ENCODE peak calls at places on chromosomes 11 and 22, in ten cellular contexts. A is AG04449; B is neuronal stem cell; Y is BJ; H is NCI-H460; I is amniotic stem cell; S is AG04450; W is thoracic aorta; D is activated T-cell treated with anti-CD3 and anti-CD28 coated beads, Interleukin-2, amount 50 U/mL, for 48 hours; K is SW 1271. E is an unnamed sample.

GRCh38 chr22:46586531-46587011 is 33.6 kb upstream of the GRAMD4 start:
- DNase-seq in I (no peak), S (no peak), D (no peak), H (no peak), B (no peak), A (no peak), Y (no peak), W (no peak), K (no peak), E (no peak)

GRCh38 chr22:27857441-27857840 is 55.9 kb upstream of the MN1 start:
- DNase-seq in W (no peak), D (no peak), B (no peak), K (no peak), H (no peak), S (no peak), A (no peak), Y (peak), I (peak), E (no peak)

GRCh38 chr11:17703951-17704350 is 15.4 kb upstream of the MYOD1 start:
- DNase-seq in A (no peak), I (no peak), K (peak), W (no peak), Y (no peak), H (no peak), B (no peak), D (no peak), S (no peak), E (peak)

GRCh38 chr11:120331301-120331966 is 4.8 kb upstream of the ARHGEF12 start:
- DNase-seq in K (peak), I (peak), S (peak), A (peak), H (peak), W (no peak), D (no peak), Y (peak), B (no peak), E (no peak)

GRCh38 chr11:74749965-74750296 is 1.3 kb downstream of the RNF169 start:
- DNase-seq in K (no peak), B (no peak), S (no peak), I (no peak), W (no peak), H (no peak), D (no peak), A (no peak), Y (no peak), E (no peak)

GRCh38 chr11:64245401-64245796 is 1.3 kb downstream of the PPP1R14B start:
- DNase-seq in A (no peak), S (no peak), B (no peak), H (no peak), K (peak), Y (no peak), W (no peak), D (no peak), I (no peak), E (no peak)

GRCh38 chr22:21923163-21923561 is 29.5 kb downstream of the PPM1F start:
- DNase-seq in B (no peak), W (no peak), D (no peak), S (no peak), A (no peak), I (no peak), Y (no peak), H (no peak), K (no peak), E (no peak)

GRCh38 chr11:67431346-67432249 is 3.3 kb downstream of the RPS6KB2 start:
- DNase-seq in B (no peak), I (no peak), W (no peak), H (no peak), K (no peak), D (no peak), A (no peak), S (no peak), Y (no peak), E (no peak)

GRCh38 chr11:118615282-118615979 is 8.0 kb downstream of the PHLDB1 start:
- DNase-seq in H (no peak), B (peak), S (no peak), D (no peak), K (peak), Y (no peak), A (no peak), I (no peak), W (no peak), E (no peak)

GRCh38 chr11:133896642-133897330 is 51.5 kb upstream of the SPATA19 start:
- DNase-seq in A (no peak), D (peak), H (no peak), K (no peak), Y (no peak), S (no peak), B (no peak), W (no peak), I (no peak), E (no peak)

GRCh38 chr11:86294026-86294425 is 8.0 kb upstream of the HIKESHI start:
- DNase-seq in B (no peak), Y (no peak), I (no peak), K (no peak), H (no peak), S (no peak), W (no peak), A (no peak), D (no peak), E (no peak)

GRCh38 chr11:94245121-94245520 is 59.3 kb upstream of the IZUMO1R start:
- DNase-seq in I (no peak), A (no peak), B (no peak), K (no peak), S (no peak), H (no peak), Y (no peak), D (no peak), W (no peak), E (no peak)

GRCh38 chr11:66713746-66714480 is 15.1 kb downstream of the SPTBN2 start:
- DNase-seq in H (no peak), S (no peak), Y (no peak), I (no peak), B (no peak), A (no peak), D (no peak), W (no peak), K (no peak), E (no peak)

GRCh38 chr11:69647761-69648497 is 7.0 kb downstream of the CCND1 start:
- DNase-seq in H (no peak), B (no peak), K (no peak), W (no peak), I (no peak), S (no peak), D (no peak), Y (no peak), A (no peak), E (no peak)

GRCh38 chr22:44648085-44648820 is 53.8 kb upstream of the PRR5 start:
- DNase-seq in D (no peak), H (no peak), S (no peak), A (no peak), I (no peak), W (no peak), B (no peak), K (no peak), Y (peak), E (no peak)

GRCh38 chr11:118295834-118296454 is 8.6 kb upstream of the CD3E start:
- DNase-seq in H (no peak), D (peak), A (no peak), K (no peak), I (no peak), S (no peak), Y (no peak), B (no peak), W (no peak), E (no peak)

GRCh38 chr22:41603873-41604332 is 14.3 kb upstream of the PMM1 start:
- DNase-seq in A (no peak), S (no peak), I (no peak), D (peak), B (no peak), Y (no peak), W (no peak), K (no peak), H (no peak), E (no peak)

GRCh38 chr11:46264030-46264429 is 13.4 kb upstream of the CREB3L1 start:
- DNase-seq in A (no peak), H (no peak), I (no peak), Y (no peak), D (no peak), B (no peak), K (no peak), W (no peak), S (no peak), E (no peak)

GRCh38 chr11:19370100-19370861 is 129.5 kb upstream of the E2F8 start:
- DNase-seq in H (no peak), B (no peak), Y (no peak), A (no peak), K (no peak), S (no peak), I (no peak), W (no peak), D (no peak), E (peak)

GRCh38 chr11:69674267-69674885 is 777 bp downstream of the LTO1 start:
- DNase-seq in S (peak), H (no peak), K (no peak), Y (no peak), I (peak), W (no peak), D (peak), B (no peak), A (peak), E (peak)

E was measured in dermis microvascular lymphatic vessel endothelial cell.